ENCODE peak calls at places on chromosomes 5 and 9, in five cellular contexts. One of them, this sample, is unnamed.
A peak's percentile ranks its signal among the peaks of the same experiment; 100 is the strongest.

GRCh38 chr9:125559194-125559593 is 147.8 kb downstream of the MAPKAP1 start:
- ATAC-seq in heart left ventricle: peak; percentile 38
- ATAC-seq in GM12878: no peak
- ATAC-seq in HCT116: no peak
- ATAC-seq in A549: no peak
- ATAC-seq in this sample: no peak

GRCh38 chr9:4820172-4820571 is 27.4 kb downstream of the RCL1 start:
- ATAC-seq in heart left ventricle: no peak
- ATAC-seq in GM12878: no peak
- ATAC-seq in HCT116: no peak
- ATAC-seq in A549: no peak
- ATAC-seq in this sample: no peak

GRCh38 chr5:106601605-106602004 is 1069.1 kb downstream of the EFNA5 start:
- ATAC-seq in heart left ventricle: peak; percentile 53
- ATAC-seq in GM12878: peak; percentile 97
- ATAC-seq in HCT116: no peak
- ATAC-seq in A549: no peak
- ATAC-seq in this sample: no peak

GRCh38 chr5:68265347-68265746 is 49.8 kb downstream of the PIK3R1 start:
- ATAC-seq in heart left ventricle: peak; percentile 40
- ATAC-seq in GM12878: no peak
- ATAC-seq in HCT116: no peak
- ATAC-seq in A549: no peak
- ATAC-seq in this sample: no peak

GRCh38 chr9:115369322-115369957 is 251.5 kb upstream of the TNC start:
- ATAC-seq in heart left ventricle: peak; percentile 60
- ATAC-seq in GM12878: no peak
- ATAC-seq in HCT116: no peak
- ATAC-seq in A549: no peak
- ATAC-seq in this sample: no peak

GRCh38 chr5:160787247-160787646 is 64.8 kb downstream of the ATP10B start:
- ATAC-seq in heart left ventricle: no peak
- ATAC-seq in GM12878: peak; percentile 88
- ATAC-seq in HCT116: peak; percentile 30
- ATAC-seq in A549: peak; percentile 64
- ATAC-seq in this sample: no peak

GRCh38 chr9:133955821-133956411 is 36.2 kb downstream of the VAV2 start:
- ATAC-seq in heart left ventricle: peak; percentile 23
- ATAC-seq in GM12878: peak; percentile 59
- ATAC-seq in HCT116: no peak
- ATAC-seq in A549: no peak
- ATAC-seq in this sample: no peak

GRCh38 chr5:138033275-138033808 is 463 bp upstream of the FAM13B start:
- ATAC-seq in heart left ventricle: peak; percentile 28
- ATAC-seq in GM12878: peak; percentile 14
- ATAC-seq in HCT116: peak; percentile 33
- ATAC-seq in A549: peak; percentile 54
- ATAC-seq in this sample: peak; percentile 39

GRCh38 chr5:74464512-74465209 is 175.9 kb downstream of the ENC1 start:
- ATAC-seq in heart left ventricle: peak; percentile 91
- ATAC-seq in GM12878: peak; percentile 26
- ATAC-seq in HCT116: no peak
- ATAC-seq in A549: no peak
- ATAC-seq in this sample: peak; percentile 46

GRCh38 chr5:72138943-72139467 is 31.7 kb downstream of the MAP1B start:
- ATAC-seq in heart left ventricle: peak; percentile 18
- ATAC-seq in GM12878: peak; percentile 74
- ATAC-seq in HCT116: no peak
- ATAC-seq in A549: no peak
- ATAC-seq in this sample: no peak

DNA sequence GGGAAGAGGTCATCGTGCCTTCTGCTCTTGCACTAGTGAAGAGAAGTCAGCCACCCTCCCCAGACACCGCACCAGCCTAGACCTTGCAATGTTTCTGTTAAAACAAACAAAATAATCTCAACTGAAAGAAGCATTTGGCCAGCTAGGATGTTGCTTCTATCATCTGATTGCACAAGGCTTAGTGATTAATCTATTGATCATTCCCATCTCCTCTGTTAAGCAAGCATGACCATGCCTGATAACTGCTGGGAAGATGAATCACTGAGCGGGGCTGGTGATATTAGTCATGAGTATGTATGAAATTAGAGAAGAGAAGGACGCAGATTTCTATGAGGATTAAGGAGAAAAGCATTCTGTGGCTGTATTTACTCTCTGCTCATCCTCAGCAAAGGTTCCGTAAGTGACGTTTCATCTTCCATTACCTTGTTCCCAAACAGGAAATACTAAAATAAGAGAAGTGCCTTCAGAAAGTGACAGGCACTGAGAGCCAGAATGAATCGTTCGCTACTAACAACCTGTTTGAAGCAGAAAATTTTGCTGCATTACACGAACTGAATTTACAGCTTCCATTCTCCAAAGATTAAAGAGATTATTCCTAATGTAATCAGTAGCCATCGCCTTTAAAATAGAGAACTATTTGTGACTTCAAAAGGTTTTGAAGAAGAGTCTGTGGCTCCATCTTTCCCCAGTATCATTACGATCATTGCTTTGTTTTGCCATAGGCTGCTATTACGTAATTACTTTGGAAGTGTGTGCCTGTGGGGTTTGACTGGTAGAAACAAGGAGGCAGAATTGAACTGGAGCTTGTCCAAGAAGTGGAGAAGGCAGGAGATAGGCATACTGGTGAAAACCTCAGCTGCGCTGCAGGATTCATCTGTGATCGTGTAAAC is 219.1 kb downstream of the MED10 start:
- ATAC-seq in heart left ventricle: no peak
- ATAC-seq in GM12878: no peak
- ATAC-seq in HCT116: no peak
- ATAC-seq in A549: peak; percentile 95
- ATAC-seq in this sample: no peak
- H3K27ac ChIP-seq in heart left ventricle: no peak overlapping the region
- H3K27ac ChIP-seq in GM12878: no peak overlapping the region
- H3K27ac ChIP-seq in HCT116: no peak overlapping the region
- H3K27ac ChIP-seq in A549: peak overlapping the region; percentile 96
- H3K27ac ChIP-seq in this sample: no peak overlapping the region

GRCh38 chr5:1514027-1514818 is 9.5 kb downstream of the LPCAT1 start:
- ATAC-seq in heart left ventricle: no peak
- ATAC-seq in GM12878: no peak
- ATAC-seq in HCT116: no peak
- ATAC-seq in A549: no peak
- ATAC-seq in this sample: no peak

GRCh38 chr5:1516615-1517601 is 6.9 kb downstream of the LPCAT1 start:
- ATAC-seq in heart left ventricle: no peak
- ATAC-seq in GM12878: no peak
- ATAC-seq in HCT116: no peak
- ATAC-seq in A549: peak; percentile 40
- ATAC-seq in this sample: peak; percentile 22

GRCh38 chr5:1517838-1518237 is 5.9 kb downstream of the LPCAT1 start:
- ATAC-seq in heart left ventricle: no peak
- ATAC-seq in GM12878: no peak
- ATAC-seq in HCT116: no peak
- ATAC-seq in A549: no peak
- ATAC-seq in this sample: no peak

GRCh38 chr5:1515311-1515920 is 8.3 kb downstream of the LPCAT1 start:
- ATAC-seq in heart left ventricle: no peak
- ATAC-seq in GM12878: no peak
- ATAC-seq in HCT116: no peak
- ATAC-seq in A549: no peak
- ATAC-seq in this sample: no peak

GRCh38 chr5:1515921-1516571 is 7.7 kb downstream of the LPCAT1 start:
- ATAC-seq in heart left ventricle: no peak
- ATAC-seq in GM12878: no peak
- ATAC-seq in HCT116: peak; percentile 83
- ATAC-seq in A549: peak; percentile 80
- ATAC-seq in this sample: no peak
- TF ChIP-seq POLR2A in heart left ventricle: no peak
- TF ChIP-seq POLR2A in GM12878: peak; percentile 21
- TF ChIP-seq POLR2A in HCT116: no peak
- TF ChIP-seq POLR2A in A549: no peak
- TF ChIP-seq POLR2A in this sample: no peak

GRCh38 chr5:5342784-5343183 is 79.7 kb upstream of the ICE1 start:
- ATAC-seq in heart left ventricle: peak; percentile 61
- ATAC-seq in GM12878: no peak
- ATAC-seq in HCT116: no peak
- ATAC-seq in A549: peak; percentile 23
- ATAC-seq in this sample: no peak

GRCh38 chr5:5339257-5339656 is 83.2 kb upstream of the ICE1 start:
- ATAC-seq in heart left ventricle: no peak
- ATAC-seq in GM12878: no peak
- ATAC-seq in HCT116: no peak
- ATAC-seq in A549: no peak
- ATAC-seq in this sample: no peak

GRCh38 chr5:5343581-5343980 is 78.9 kb upstream of the ICE1 start:
- ATAC-seq in heart left ventricle: no peak
- ATAC-seq in GM12878: no peak
- ATAC-seq in HCT116: no peak
- ATAC-seq in A549: no peak
- ATAC-seq in this sample: no peak

GRCh38 chr5:5341531-5342292 is 80.8 kb upstream of the ICE1 start:
- ATAC-seq in heart left ventricle: no peak
- ATAC-seq in GM12878: no peak
- ATAC-seq in HCT116: no peak
- ATAC-seq in A549: no peak
- ATAC-seq in this sample: no peak

GRCh38 chr5:5340206-5340729 is 82.2 kb upstream of the ICE1 start:
- ATAC-seq in heart left ventricle: peak; percentile 89
- ATAC-seq in GM12878: no peak
- ATAC-seq in HCT116: peak; percentile 92
- ATAC-seq in A549: peak; percentile 88
- ATAC-seq in this sample: peak; percentile 90
- TF ChIP-seq CTCF in heart left ventricle: peak; percentile 14
- TF ChIP-seq CTCF in GM12878: no peak
- TF ChIP-seq CTCF in HCT116: peak; percentile 32
- TF ChIP-seq CTCF in A549: peak; percentile 60
- TF ChIP-seq CTCF in this sample: peak; percentile 46

DNA sequence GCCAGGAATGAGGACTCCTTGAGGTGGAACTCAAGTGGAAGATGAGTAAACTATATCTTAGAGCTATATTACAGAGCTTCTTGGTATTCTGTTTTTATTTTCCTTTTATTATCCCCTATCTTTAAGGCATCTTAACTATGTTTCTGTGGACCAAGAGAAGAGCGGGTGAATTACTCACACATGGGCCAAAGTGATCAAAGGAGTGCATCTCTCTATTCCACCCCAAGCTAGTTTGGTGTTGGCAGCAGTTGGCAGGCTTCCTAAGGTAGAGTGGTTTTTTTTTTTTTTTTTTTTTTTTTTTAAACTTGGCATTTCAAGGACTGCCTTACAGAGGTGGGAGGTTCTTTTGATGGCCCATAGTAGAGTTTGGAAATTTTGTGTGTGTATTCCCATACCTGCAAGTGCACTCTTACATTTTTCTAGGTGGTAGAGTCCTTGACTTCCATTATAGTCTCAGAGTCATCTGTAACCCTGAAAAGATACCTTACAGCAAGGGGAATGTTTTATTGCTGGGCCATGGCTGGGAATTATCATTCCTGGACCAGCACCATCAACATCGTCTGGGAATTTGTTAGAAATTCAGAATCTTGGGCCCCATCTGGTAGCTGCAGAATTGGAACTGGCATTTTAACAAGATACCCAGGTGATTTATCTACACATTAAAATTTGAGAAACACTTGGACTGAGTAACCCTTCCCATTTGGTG is 51.0 kb downstream of the ARHGAP26 start:
- ATAC-seq in heart left ventricle: no peak
- ATAC-seq in GM12878: no peak
- ATAC-seq in HCT116: peak; percentile 39
- ATAC-seq in A549: no peak
- ATAC-seq in this sample: no peak
- H3K27ac ChIP-seq in heart left ventricle: no peak overlapping the region
- H3K27ac ChIP-seq in GM12878: no peak overlapping the region
- H3K27ac ChIP-seq in HCT116: peak overlapping the region; percentile 89
- H3K27ac ChIP-seq in A549: peak overlapping the region; percentile 73
- H3K27ac ChIP-seq in this sample: no peak overlapping the region

GRCh38 chr5:139683295-139684271 is 35.4 kb downstream of the CXXC5 start:
- ATAC-seq in heart left ventricle: no peak
- ATAC-seq in GM12878: no peak
- ATAC-seq in HCT116: no peak
- ATAC-seq in A549: no peak
- ATAC-seq in this sample: no peak

GRCh38 chr5:139686356-139686918 is 38.3 kb downstream of the CXXC5 start:
- ATAC-seq in heart left ventricle: no peak
- ATAC-seq in GM12878: no peak
- ATAC-seq in HCT116: no peak
- ATAC-seq in A549: no peak
- ATAC-seq in this sample: no peak

GRCh38 chr5:139684881-139685749 is 37.0 kb downstream of the CXXC5 start:
- ATAC-seq in heart left ventricle: peak; percentile 61
- ATAC-seq in GM12878: no peak
- ATAC-seq in HCT116: peak; percentile 74
- ATAC-seq in A549: peak; percentile 21
- ATAC-seq in this sample: peak; percentile 44

GRCh38 chr5:139685886-139686285 is 37.7 kb downstream of the CXXC5 start:
- ATAC-seq in heart left ventricle: no peak
- ATAC-seq in GM12878: no peak
- ATAC-seq in HCT116: no peak
- ATAC-seq in A549: no peak
- ATAC-seq in this sample: no peak

DNA sequence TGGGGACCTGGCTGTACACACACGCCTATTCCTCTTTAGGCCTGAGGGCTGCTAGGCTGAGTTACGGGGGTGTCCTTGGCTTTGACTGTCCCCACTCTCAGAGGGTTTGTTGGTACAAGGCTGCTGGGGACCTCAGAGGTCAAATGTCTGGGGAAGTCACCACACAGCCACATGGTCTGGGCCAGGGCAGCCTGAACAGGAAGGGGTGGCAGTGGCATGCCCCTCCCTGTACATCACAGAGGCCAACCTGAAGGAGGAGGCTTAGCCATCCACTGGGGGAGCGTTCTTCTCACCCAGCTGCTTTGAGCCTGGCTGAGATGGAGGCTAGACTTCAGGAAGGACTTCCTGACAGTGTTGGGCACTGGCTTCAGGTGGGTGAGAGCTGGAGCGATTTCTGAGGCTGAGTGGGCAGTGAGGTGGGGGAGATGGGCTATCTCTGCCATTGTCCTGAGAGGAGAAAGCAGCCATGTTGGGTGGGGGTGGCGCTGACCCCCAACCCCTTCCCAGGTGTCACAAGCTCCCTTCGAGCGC is 36.3 kb downstream of the CXXC5 start:
- ATAC-seq in heart left ventricle: no peak
- ATAC-seq in GM12878: peak; percentile 16
- ATAC-seq in HCT116: peak; percentile 24
- ATAC-seq in A549: no peak
- ATAC-seq in this sample: no peak
- TF ChIP-seq POLR2A in heart left ventricle: no peak
- TF ChIP-seq POLR2A in GM12878: peak; percentile 72
- TF ChIP-seq POLR2A in HCT116: no peak
- TF ChIP-seq POLR2A in A549: no peak
- TF ChIP-seq POLR2A in this sample: no peak